ENCODE peak calls at places on chromosomes 12 and 14, in five cellular contexts. C is body of pancreas, U is ovary, K is tibial artery, G is heart right ventricle. E is an unnamed sample.

GRCh38 chr12:92068441-92068840 is 77.2 kb downstream of the BTG1 start:
- DNase-seq in C (no peak), U (no peak), K (no peak), G (no peak), E (no peak)

GRCh38 chr12:113322353-113322752 is 12.6 kb downstream of the SLC8B1 start:
- DNase-seq in C (no peak), U (no peak), K (no peak), G (no peak), E (no peak)

GRCh38 chr12:12007713-12008231 is 63.0 kb upstream of the BCL2L14 start:
- DNase-seq in C (no peak), U (no peak), K (no peak), G (no peak), E (no peak)

GRCh38 chr12:29921307-29921706 is 137.6 kb upstream of the TMTC1 start:
- DNase-seq in C (no peak), U (no peak), K (no peak), G (no peak), E (no peak)

GRCh38 chr14:101221549-101222160 is 318.1 kb upstream of the RTL1 start:
- DNase-seq in C (no peak), U (no peak), K (no peak), G (no peak), E (peak; percentile 17)

GRCh38 chr12:30972035-30972434 is 45.5 kb downstream of the TSPAN11 start:
- DNase-seq in C (no peak), U (no peak), K (no peak), G (no peak), E (no peak)

GRCh38 chr14:33909380-33910084 is 41.3 kb downstream of the EGLN3 start:
- DNase-seq in C (no peak), U (no peak), K (no peak), G (no peak), E (no peak)

GRCh38 chr14:56224691-56225681 is 106.8 kb downstream of the PELI2 start:
- DNase-seq in C (peak; percentile 57), U (no peak), K (no peak), G (no peak), E (peak; percentile 75)

GRCh38 chr12:38783304-38783703 is 122.1 kb downstream of the CPNE8 start:
- DNase-seq in C (no peak), U (no peak), K (no peak), G (no peak), E (no peak)

GRCh38 chr14:22791302-22791701 is 23.9 kb downstream of the SLC7A7 start:
- DNase-seq in C (no peak), U (no peak), K (no peak), G (peak; percentile 13), E (no peak)

DNA sequence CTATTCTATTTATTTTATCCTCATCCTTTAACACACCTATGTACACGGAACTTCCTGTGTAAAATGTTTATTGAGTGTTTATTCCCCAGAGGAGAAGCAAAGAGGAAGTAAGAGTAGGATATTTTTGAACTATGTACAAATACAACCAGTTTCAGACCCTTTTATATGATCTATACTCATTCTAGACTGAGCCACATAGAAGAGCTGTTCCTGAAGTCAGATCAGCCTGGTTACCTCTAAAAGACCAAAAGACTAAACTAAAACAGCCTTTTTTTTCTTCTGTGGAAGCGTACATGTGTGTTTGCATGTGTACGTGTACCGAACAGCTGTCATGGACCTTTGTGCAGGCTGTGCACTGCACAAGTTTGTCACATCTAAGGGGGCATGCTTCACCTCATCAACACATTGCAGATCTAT is 210.8 kb upstream of the NUDT4 start:
- DNase-seq in C (no peak), U (no peak), K (no peak), G (no peak), E (no peak)
- H3K27ac ChIP-seq in C (no peak overlapping the region), U (no peak overlapping the region), K (no peak overlapping the region), G (no peak overlapping the region), E (no peak overlapping the region)

GRCh38 chr12:116969615-116970575 is 59.1 kb downstream of the FBXW8 start:
- DNase-seq in C (peak; percentile 58), U (peak; percentile 44), K (no peak), G (peak; percentile 50), E (no peak)
- TF ChIP-seq CTCF in C (no peak), U (no peak), K (no peak), G (no peak), E (no peak)

GRCh38 chr12:85147331-85147730 is 111.2 kb downstream of the LRRIQ1 start:
- DNase-seq in C (no peak), U (no peak), K (no peak), G (no peak), E (no peak)
- H3K27ac ChIP-seq in C (no peak overlapping the region), U (no peak overlapping the region), K (no peak overlapping the region), G (no peak overlapping the region), E (no peak overlapping the region)

GRCh38 chr12:67268896-67269631 is at the start of gene CAND1:
- DNase-seq in C (peak; percentile 98), U (peak; percentile 98), K (peak; percentile 99), G (peak; percentile 99), E (peak; percentile 99)
- TF ChIP-seq CTCF in C (no peak), U (peak; percentile 24), K (no peak), G (no peak), E (peak; percentile 26)

GRCh38 chr12:130847097-130847496 is 8.0 kb upstream of the STX2 start:
- DNase-seq in C (no peak), U (no peak), K (no peak), G (no peak), E (no peak)

GRCh38 chr12:130849561-130850417 is 10.7 kb upstream of the STX2 start:
- DNase-seq in C (peak; percentile 61), U (no peak), K (no peak), G (no peak), E (no peak)

GRCh38 chr12:130856088-130856487 is 15.8 kb upstream of the RAN start:
- DNase-seq in C (no peak), U (no peak), K (no peak), G (no peak), E (no peak)

GRCh38 chr12:130846386-130846785 is 7.3 kb upstream of the STX2 start:
- DNase-seq in C (no peak), U (no peak), K (no peak), G (no peak), E (no peak)

DNA sequence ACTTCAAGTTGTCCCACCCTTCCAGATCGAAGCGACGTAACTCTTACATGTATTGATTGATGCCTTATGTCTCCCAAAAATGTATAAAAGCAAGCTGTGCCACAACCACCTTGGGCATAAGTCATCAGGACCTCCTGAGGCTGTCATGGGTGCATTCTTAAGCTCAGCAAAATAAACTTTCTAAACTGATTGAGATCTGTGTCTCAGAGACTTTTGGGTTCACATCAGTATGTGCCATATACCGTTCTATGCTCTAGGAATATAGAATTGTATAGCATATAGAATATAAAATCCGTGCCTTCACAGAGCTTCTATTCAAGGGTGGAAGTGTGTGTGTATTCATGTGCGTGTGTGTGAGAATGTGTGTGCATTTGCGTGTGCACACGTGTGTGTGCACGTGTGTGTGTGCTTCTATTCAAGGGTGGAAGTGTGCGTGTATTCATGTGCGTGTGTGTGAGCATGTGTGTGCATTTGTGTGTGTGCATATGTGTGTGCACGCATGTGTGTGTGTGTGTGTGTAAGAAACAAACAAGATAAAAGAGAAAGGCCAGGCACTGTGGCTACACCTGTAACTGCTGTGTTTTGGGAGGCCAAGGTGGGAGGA is 11.5 kb upstream of the STX2 start:
- DNase-seq in C (no peak), U (no peak), K (no peak), G (no peak), E (no peak)
- H3K27ac ChIP-seq in C (peak overlapping the region; percentile 74), U (no peak overlapping the region), K (no peak overlapping the region), G (no peak overlapping the region), E (no peak overlapping the region)

DNA sequence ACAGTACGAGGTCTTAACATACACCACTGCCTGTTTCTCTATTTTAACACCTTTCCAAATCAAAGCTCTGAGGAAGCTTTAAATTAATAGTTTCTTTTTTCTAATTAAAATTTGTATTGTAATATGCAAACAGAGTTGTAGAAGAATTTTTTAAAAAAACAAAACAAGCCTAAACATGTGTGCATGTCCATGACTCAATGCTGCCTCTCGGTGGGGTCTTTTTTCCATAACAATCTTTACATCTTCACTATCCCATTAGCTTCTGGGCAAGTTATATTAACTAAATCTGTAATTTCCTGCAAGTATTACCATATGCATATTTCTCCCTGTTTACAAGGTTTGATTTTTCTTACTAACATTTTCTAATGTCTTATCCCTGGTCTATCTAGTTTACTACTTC is 143.9 kb upstream of the NAV3 start:
- DNase-seq in C (no peak), U (no peak), K (no peak), G (no peak), E (no peak)
- TF ChIP-seq CTCF in C (no peak), U (no peak), K (no peak), G (no peak), E (no peak)

E was measured in Peyer's patch.